ENCODE peak calls at places on chromosomes 6 and 20, in six cellular contexts. U is heart right ventricle, N is SK-N-SH, R is body of pancreas, M is breast epithelium, S is right lobe of liver. D is an unnamed sample.

GRCh38 chr6:153437193-153437592 is 306.1 kb upstream of the RGS17 start:
- DNase-seq in S (no peak), R (no peak), U (no peak), N (no peak), M (no peak), D (no peak)

GRCh38 chr6:114403858-114404257 is 61.0 kb upstream of the HS3ST5 start:
- DNase-seq in N (no peak), S (no peak), R (no peak), U (no peak), M (no peak), D (no peak)

GRCh38 chr6:104702126-104702841 is 157.4 kb downstream of the HACE1 start:
- DNase-seq in M (no peak), N (peak; percentile 44), U (no peak), S (no peak), R (no peak), D (no peak)

GRCh38 chr6:17707371-17707651 is 586 bp upstream of the NUP153 start:
- DNase-seq in S (no peak), R (no peak), N (no peak), U (no peak), M (no peak), D (no peak)

GRCh38 chr20:52975024-52975732 is 3.0 kb downstream of the TSHZ2 start:
- DNase-seq in N (peak; percentile 37), M (no peak), S (no peak), U (no peak), R (peak; percentile 27), D (no peak)

GRCh38 chr6:167996424-167997199 is 859 bp upstream of the KIF25 start:
- DNase-seq in R (no peak), U (no peak), N (peak; percentile 74), M (no peak), S (no peak), D (no peak)

GRCh38 chr6:34374112-34374907 is 18.2 kb downstream of the NUDT3 start:
- DNase-seq in S (no peak), U (no peak), R (no peak), M (no peak), N (no peak), D (no peak)

GRCh38 chr6:96853083-96853482 is 15.8 kb upstream of the GPR63 start:
- DNase-seq in N (no peak), S (no peak), U (no peak), M (no peak), R (no peak), D (no peak)

GRCh38 chr6:34132486-34133185 is 13.3 kb downstream of the GRM4 start:
- DNase-seq in N (no peak), R (peak; percentile 43), M (no peak), S (no peak), U (no peak), D (no peak)

GRCh38 chr20:50115041-50115512 is 2.1 kb upstream of the UBE2V1 start:
- DNase-seq in U (no peak), M (no peak), N (no peak), R (no peak), S (no peak), D (no peak)

GRCh38 chr20:62860391-62860923 is 1.2 kb downstream of the TCFL5 start:
- DNase-seq in R (no peak), S (no peak), U (no peak), M (no peak), N (no peak), D (no peak)

GRCh38 chr20:35991142-35991771 is 22.9 kb downstream of the CNBD2 start:
- DNase-seq in M (no peak), U (no peak), S (no peak), R (peak; percentile 65), N (peak; percentile 49), D (no peak)

GRCh38 chr6:170295519-170296422 is 4.9 kb upstream of the DLL1 start:
- DNase-seq in S (peak; percentile 49), M (no peak), R (peak; percentile 70), U (no peak), N (peak; percentile 78), D (no peak)

GRCh38 chr20:24034820-24035219 is 46.2 kb upstream of the GGTLC1 start:
- DNase-seq in M (no peak), N (no peak), S (peak; percentile 90), R (peak; percentile 25), U (no peak), D (no peak)

GRCh38 chr6:143059616-143060353 is 904 bp upstream of the AIG1 start:
- DNase-seq in U (no peak), M (peak; percentile 57), R (peak; percentile 24), N (peak; percentile 13), S (peak; percentile 53), D (no peak)

GRCh38 chr6:37319156-37319555 is 34.6 kb upstream of the RNF8 start:
- DNase-seq in N (peak; percentile 68), M (no peak), U (no peak), S (no peak), R (no peak), D (no peak)

GRCh38 chr20:46571418-46571817 is 21.0 kb upstream of the OCSTAMP start:
- DNase-seq in R (no peak), M (no peak), U (no peak), N (no peak), S (no peak), D (no peak)

GRCh38 chr6:148657053-148657452 is 89.8 kb upstream of the UST start:
- DNase-seq in N (no peak), S (no peak), U (no peak), R (no peak), M (no peak), D (no peak)

GRCh38 chr6:52420668-52421358 is 671 bp downstream of the EFHC1 start:
- DNase-seq in M (no peak), R (peak; percentile 23), S (no peak), N (peak; percentile 53), U (no peak), D (no peak)

GRCh38 chr6:52418606-52419005 is 1.5 kb upstream of the EFHC1 start:
- DNase-seq in R (no peak), N (no peak), U (no peak), S (no peak), M (no peak), D (no peak)

GRCh38 chr6:52422156-52422555 is 2.0 kb downstream of the EFHC1 start:
- DNase-seq in N (no peak), M (no peak), S (no peak), R (no peak), U (no peak), D (no peak)

GRCh38 chr6:52417675-52418111 is 2.4 kb upstream of the EFHC1 start:
- DNase-seq in M (no peak), U (peak; percentile 56), R (no peak), S (no peak), N (no peak), D (no peak)

GRCh38 chr6:52419809-52420667 is at the start of gene EFHC1:
- DNase-seq in N (peak; percentile 94), U (peak; percentile 98), R (peak; percentile 100), S (peak; percentile 99), M (peak; percentile 98), D (peak; percentile 98)
- H3K4me1 ChIP-seq in N (peaks cover 54% of the 10 kb centered on the region), U (peaks cover 12% of the 10 kb centered on the region), R (peaks cover 15% of the 10 kb centered on the region), S (peaks cover 6% of the 10 kb centered on the region), M (no peaks in the 10 kb centered on the region), D (peaks cover 50% of the 10 kb centered on the region)

GRCh38 chr6:135021310-135022049 is 33.1 kb downstream of the HBS1L start:
- DNase-seq in N (no peak), M (no peak), R (no peak), U (no peak), S (no peak), D (no peak)
- H3K4me3 ChIP-seq in N (no peak overlapping the region), M (no peak overlapping the region), R (no peak overlapping the region), U (no peak overlapping the region), S (no peak overlapping the region), D (no peak overlapping the region)

GRCh38 chr6:38973178-38974057 is 75.2 kb upstream of the GLP1R start:
- DNase-seq in R (peak; percentile 34), U (peak; percentile 14), S (no peak), N (peak; percentile 64), M (no peak), D (no peak)
- TF ChIP-seq CTCF in R (peak; percentile 94), U (peak; percentile 56), S (peak; percentile 72), N (peak; percentile 62), M (no peak), D (peak; percentile 72)

DNA sequence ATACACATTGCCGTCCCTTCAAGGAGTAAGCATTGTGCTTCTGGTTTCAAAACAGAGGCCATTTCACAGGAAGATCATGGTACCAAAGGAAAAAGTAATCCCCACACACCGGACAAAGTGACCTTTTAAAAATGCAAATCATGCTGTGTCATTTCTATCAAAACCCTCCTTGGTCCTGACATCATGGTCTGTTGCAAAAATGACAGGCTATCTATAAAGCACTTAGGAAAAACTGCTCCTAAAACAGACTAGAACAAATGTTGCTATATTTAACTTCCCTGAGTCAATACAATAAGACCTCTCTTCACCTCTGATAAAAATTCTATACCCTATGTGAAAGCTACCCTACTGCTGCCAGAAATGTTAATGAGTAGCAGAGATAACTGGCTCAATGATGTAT is 353.6 kb upstream of the RUNX2 start:
- DNase-seq in M (no peak), S (no peak), N (no peak), U (no peak), R (no peak), D (no peak)
- H3K4me1 ChIP-seq in M (no peaks in the 10 kb centered on the region), S (no peaks in the 10 kb centered on the region), N (no peaks in the 10 kb centered on the region), U (no peaks in the 10 kb centered on the region), R (no peaks in the 10 kb centered on the region), D (peaks cover 8% of the 10 kb centered on the region)